ENCODE peak calls at places on chromosomes 11 and 22, in six cellular contexts. F, T, V, S, E and Q are unnamed samples. For H3K36me3, the result is how much of the 10 kb centered on the place peaks cover.

GRCh38 chr11:95337175-95337957 is 106.4 kb upstream of the SESN3 start:
- DNase-seq in S (no peak), F (peak), T (peak), V (no peak), E (peak), Q (peak)

GRCh38 chr11:78319453-78319955 is 98.1 kb downstream of the GAB2 start:
- DNase-seq in T (peak), V (no peak), F (peak), E (no peak), S (peak), Q (no peak)

GRCh38 chr11:125978778-125979378 is 33.0 kb downstream of the VSIG10L2 start:
- DNase-seq in S (no peak), V (no peak), T (no peak), F (no peak), E (no peak), Q (no peak)

GRCh38 chr11:128483211-128483788 is 104.1 kb downstream of the ETS1 start:
- DNase-seq in T (no peak), S (no peak), V (no peak), F (no peak), E (no peak), Q (no peak)

GRCh38 chr11:1890856-1891830 is 552 bp downstream of the PRR33 start:
- DNase-seq in F (peak), S (peak), V (no peak), E (no peak), T (no peak), Q (no peak)

GRCh38 chr22:38422615-38423511 is 32.1 kb downstream of the KCNJ4 start:
- DNase-seq in E (no peak), T (no peak), F (no peak), S (peak), V (no peak), Q (peak)

GRCh38 chr11:61529537-61530225 is 21.1 kb downstream of the LRRC10B start:
- DNase-seq in T (no peak), F (no peak), S (no peak), V (no peak), E (no peak), Q (peak)

GRCh38 chr22:31561970-31562369 is 65.6 kb downstream of the SFI1 start:
- DNase-seq in S (no peak), F (no peak), V (no peak), T (no peak), E (no peak), Q (no peak)

GRCh38 chr11:8810331-8811301 is 100.4 kb upstream of the AKIP1 start:
- DNase-seq in V (peak), E (peak), F (peak), S (peak), T (peak), Q (peak)

GRCh38 chr22:30262917-30263741 is 3.5 kb downstream of the OSM start:
- DNase-seq in T (peak), E (peak), F (peak), S (peak), V (peak), Q (peak)

GRCh38 chr22:20890975-20891374 is 26.2 kb upstream of the CRKL start:
- DNase-seq in F (no peak), S (no peak), T (no peak), E (no peak), V (no peak), Q (no peak)

GRCh38 chr11:27370374-27370773 is 7.4 kb upstream of the CCDC34 start:
- DNase-seq in F (no peak), E (no peak), T (no peak), S (no peak), V (no peak), Q (no peak)
- H3K36me3 ChIP-seq in F (under half), E (under half), T (under half), S (half or more), V (under half), Q (under half)

GRCh38 chr11:18319914-18320313 is 2.0 kb downstream of the HPS5 start:
- DNase-seq in T (no peak), F (no peak), E (no peak), S (peak), V (no peak), Q (no peak)

GRCh38 chr11:18324381-18324780 is 2.0 kb downstream of the GTF2H1 start:
- DNase-seq in S (no peak), F (no peak), V (no peak), E (no peak), T (no peak), Q (no peak)

GRCh38 chr11:18321991-18322711 is at the start of the genes GTF2H1 and HPS5:
- DNase-seq in T (peak), V (peak), S (peak), E (peak), F (peak), Q (peak)

GRCh38 chr11:18322818-18323570 is 627 bp downstream of the GTF2H1 start:
- DNase-seq in S (no peak), V (no peak), E (no peak), T (no peak), F (no peak), Q (no peak)

DNA sequence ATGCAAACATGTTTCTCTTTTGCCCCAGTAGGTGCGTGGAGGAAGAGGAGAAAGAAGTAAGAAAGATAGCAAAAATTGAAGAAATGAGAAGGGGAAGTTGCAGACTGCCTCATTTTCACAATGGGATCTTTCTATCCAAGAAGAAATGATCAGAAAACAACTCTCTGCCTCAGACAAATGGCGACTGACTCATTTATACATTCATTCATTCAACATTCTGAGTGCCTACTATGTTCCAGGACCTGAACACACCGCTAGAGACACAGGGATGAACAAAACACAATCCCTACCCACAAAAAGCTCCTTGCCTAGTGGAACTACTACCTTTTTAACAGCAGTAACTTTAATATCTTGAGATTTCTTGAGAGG is 334 bp downstream of the HPS5 start:
- DNase-seq in F (no peak), T (no peak), S (peak), V (no peak), E (no peak), Q (no peak)
- H3K27ac ChIP-seq in F (peak), T (peak), S (peak), V (peak), E (peak), Q (peak)

DNA sequence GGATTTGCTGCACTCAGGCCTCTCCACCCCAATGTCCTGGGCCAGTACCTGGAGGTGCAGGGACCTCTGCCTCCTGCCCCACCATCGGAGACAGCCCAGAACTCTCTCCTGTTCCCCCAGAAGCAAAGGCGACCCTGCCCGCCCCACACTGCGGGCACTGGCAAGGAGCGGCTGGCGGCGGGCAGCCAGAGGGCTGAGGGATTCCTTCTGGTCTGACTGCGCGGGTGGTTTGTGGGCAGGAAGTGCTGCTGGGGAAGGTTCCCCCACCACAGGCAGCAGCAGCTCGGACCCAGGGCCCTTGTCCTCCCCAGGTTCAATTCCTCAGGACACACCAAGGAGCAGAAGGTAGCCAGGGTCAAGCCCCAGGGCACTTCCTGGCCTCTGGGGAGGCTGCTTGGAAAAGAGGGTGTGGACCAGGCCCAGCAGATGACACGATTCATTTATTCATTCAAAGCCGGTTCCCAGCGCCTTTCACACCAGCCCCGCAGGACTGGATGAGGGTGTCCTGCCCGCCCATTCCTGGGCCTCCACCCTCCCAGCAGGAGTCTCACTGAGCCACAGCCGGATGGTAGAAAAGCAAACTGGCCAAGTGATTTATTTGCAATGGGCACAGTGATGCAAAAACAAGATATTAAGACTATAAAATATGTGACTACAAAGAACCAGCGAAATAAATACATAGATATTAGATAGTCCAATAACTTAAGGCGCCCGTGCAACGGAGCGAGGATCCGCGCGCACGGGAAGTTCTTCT is 1.2 kb downstream of the PHLDA2 start:
- DNase-seq in E (no peak), S (peak), T (no peak), V (peak), F (no peak), Q (no peak)
- H3K36me3 ChIP-seq in E (under half), S (under half), T (under half), V (under half), F (under half), Q (under half)

DNA sequence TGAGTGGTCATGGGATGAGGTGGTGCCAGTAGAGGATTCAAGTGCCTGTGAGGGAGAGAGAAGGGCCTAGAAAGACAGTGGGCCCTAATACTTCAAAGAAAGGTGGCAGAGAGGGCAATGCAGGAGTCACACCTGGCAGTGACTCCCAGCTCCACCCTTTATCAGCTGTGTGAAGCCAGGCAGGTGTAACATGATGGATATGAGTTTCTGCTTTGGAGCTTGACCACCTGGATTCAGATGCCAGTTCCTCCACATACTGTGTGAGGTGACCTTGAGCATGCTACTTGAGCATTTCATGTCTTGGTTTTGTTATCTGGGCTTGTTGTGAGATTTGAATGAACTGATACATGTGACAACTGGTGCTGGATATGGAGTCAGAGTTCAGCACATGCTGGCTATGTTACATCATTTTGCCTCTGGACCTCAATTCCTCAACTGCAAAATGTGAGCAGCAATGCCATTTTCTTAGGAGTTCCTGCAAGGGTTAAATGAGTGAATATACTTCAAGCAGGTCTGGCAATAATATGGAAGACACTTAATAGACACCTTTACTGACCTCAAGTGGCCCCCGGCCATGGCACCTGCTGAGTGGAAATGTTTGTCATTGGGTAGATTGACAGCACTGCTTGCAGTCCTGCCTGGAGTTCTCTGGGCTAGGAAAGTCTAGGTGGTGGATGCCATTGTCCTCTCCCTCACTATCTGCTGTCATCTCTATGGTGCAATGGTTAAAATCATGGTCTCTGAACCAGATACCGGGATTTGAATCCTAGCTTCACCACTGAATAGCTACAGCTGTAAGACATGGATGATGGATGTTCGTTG is 83.3 kb downstream of the MICAL2 start:
- DNase-seq in S (no peak), T (no peak), F (no peak), V (no peak), E (no peak), Q (no peak)
- H3K27ac ChIP-seq in S (peak), T (no peak), F (no peak), V (peak), E (no peak), Q (no peak)

GRCh38 chr11:72968395-72968794 is 154.2 kb downstream of the ATG16L2 start:
- DNase-seq in S (no peak), F (no peak), V (no peak), T (no peak), E (no peak), Q (no peak)
- H3K36me3 ChIP-seq in S (under half), F (under half), V (under half), T (under half), E (under half), Q (under half)